ENCODE peak calls at places on chromosomes 11 and 22, in four cellular contexts. Y is K562, W is GM12878, V is H1. I is an unnamed sample.

GRCh38 chr11:68750988-68751325 is 363 bp downstream of the TESMIN start:
- DNase-seq in Y (no peak), W (no peak), V (no peak), I (no peak)

GRCh38 chr11:64303109-64304031 is 2.0 kb upstream of the ESRRA start:
- DNase-seq in Y (no peak), W (no peak), V (no peak), I (no peak)

GRCh38 chr11:11036185-11037161 is 178.6 kb upstream of the ZBED5 start:
- DNase-seq in Y (peak), W (no peak), V (peak), I (peak)

GRCh38 chr22:40874016-40874415 is 12.1 kb upstream of the DNAJB7 start:
- DNase-seq in Y (no peak), W (no peak), V (no peak), I (no peak)

GRCh38 chr11:63212742-63213141 is 30.7 kb downstream of the SLC22A25 start:
- DNase-seq in Y (peak), W (no peak), V (no peak), I (peak)

GRCh38 chr22:35426801-35427140 is 26.8 kb downstream of the MCM5 start:
- DNase-seq in Y (no peak), W (no peak), V (no peak), I (no peak)

GRCh38 chr11:80285076-80285790 is 844.4 kb upstream of the TENM4 start:
- DNase-seq in Y (no peak), W (no peak), V (no peak), I (no peak)

GRCh38 chr11:44622190-44622650 is 56.8 kb downstream of the CD82 start:
- DNase-seq in Y (no peak), W (no peak), V (no peak), I (no peak)

GRCh38 chr11:78414321-78415051 is 3.1 kb downstream of the GAB2 start:
- DNase-seq in Y (peak), W (no peak), V (no peak), I (peak)

DNA sequence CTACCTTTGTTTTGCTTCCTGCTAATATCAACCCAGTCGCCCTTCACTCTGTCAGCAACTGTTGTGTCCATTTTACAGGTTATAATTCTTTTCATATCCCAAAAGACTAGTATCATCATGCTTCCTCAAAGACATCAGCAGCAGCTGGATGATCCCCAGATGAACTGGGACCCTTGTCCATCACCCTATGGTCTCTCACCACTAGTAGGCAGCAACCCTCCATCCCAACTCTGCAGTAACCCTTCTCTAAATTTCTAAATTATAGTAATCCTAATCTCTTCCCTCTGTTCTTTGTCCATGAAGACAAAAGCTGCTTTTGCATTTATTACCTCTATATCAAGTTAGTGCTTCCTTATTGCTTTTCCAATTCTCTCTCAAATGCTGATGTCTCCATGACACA is 1025.8 kb downstream of the FAM181B start:
- DNase-seq in Y (no peak), W (no peak), V (no peak), I (peak)
- TF ChIP-seq CTCF in Y (no peak), W (peak), V (peak), I (peak)

GRCh38 chr22:31683181-31684105 is 21.4 kb upstream of the PISD start:
- DNase-seq in Y (no peak), W (no peak), V (no peak), I (no peak)
- TF ChIP-seq SIN3A in Y (no peak), W (no peak), V (no peak), I (no peak)

DNA sequence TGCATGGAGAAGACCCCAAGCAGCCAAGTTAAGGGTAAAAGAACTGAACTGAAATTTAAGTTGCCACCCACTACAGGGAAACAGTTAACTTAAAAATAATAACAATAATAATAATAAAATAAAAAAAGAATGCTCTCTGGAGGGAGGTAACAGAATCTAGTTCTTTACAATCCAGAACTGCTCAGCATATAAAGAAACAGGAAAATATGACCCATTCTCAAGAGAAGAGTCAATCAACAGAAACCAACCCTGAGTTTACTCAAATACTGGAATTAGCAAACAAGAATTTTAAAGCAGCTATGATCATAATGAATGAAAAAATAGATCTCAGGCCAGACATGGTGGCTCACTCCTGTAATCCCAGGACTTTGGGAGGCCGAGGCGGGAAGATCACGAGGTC is 53.8 kb downstream of the DENND5A start:
- DNase-seq in Y (no peak), W (no peak), V (no peak), I (no peak)
- TF ChIP-seq NRF1 in Y (no peak), W (no peak), V (no peak), I (no peak)

DNA sequence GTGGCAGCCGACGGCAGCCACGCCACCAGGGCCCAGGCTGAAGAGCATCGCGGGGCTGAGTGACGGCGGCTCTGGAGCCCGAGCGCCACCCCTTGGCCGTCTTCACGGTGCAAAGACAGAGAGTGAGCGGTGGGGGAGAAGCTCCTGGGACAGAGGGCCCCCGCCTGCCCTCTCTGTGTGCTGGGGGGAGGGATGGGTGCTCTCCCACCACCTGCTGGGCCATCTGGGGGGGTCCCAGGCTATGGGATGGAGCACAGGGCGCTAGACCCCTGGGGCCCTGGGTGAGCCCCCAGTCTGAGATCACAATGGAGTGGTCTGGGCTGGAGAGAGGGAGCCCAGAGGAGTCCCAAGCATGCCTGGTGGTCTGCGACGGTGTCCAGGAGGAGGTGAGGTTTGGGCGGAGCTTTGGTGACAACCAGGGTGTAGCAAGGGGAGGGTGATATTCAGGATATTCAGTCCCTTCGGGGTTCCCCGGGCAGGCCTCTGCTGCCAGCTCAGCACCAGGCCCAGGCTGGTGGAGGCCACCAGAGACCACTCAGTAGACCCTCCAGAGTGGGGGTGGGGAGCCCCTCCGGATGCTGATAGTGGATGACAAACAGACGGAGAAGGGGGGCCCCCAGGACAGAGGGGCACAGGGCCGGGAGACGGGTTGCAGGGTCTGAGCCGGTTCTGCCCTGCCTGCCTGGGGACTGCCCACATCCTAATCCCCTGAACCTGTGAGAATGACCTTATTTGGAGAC is 78.1 kb upstream of the PRR5 start:
- DNase-seq in Y (peak), W (no peak), V (no peak), I (no peak)
- TF ChIP-seq CTCF in Y (peak), W (peak), V (peak), I (no peak)

GRCh38 chr22:23970816-23971482 is 3.3 kb downstream of the DDT start:
- DNase-seq in Y (peak), W (no peak), V (no peak), I (no peak)

GRCh38 chr22:23970201-23970641 is 3.5 kb downstream of the DDTL start:
- DNase-seq in Y (peak), W (no peak), V (no peak), I (no peak)

GRCh38 chr22:23969071-23969470 is 2.4 kb downstream of the DDTL start:
- DNase-seq in Y (peak), W (no peak), V (no peak), I (no peak)
- TF ChIP-seq SIN3A in Y (no peak), W (no peak), V (no peak), I (no peak)

GRCh38 chr11:113392522-113392921 is 4.9 kb downstream of the ANKK1 start:
- DNase-seq in Y (no peak), W (no peak), V (no peak), I (no peak)
- TF ChIP-seq NRF1 in Y (no peak), W (no peak), V (no peak), I (no peak)

GRCh38 chr11:47163898-47164297 is 12.8 kb downstream of the ARFGAP2 start:
- DNase-seq in Y (no peak), W (no peak), V (no peak), I (no peak)

GRCh38 chr11:47165294-47165840 is 11.3 kb downstream of the ARFGAP2 start:
- DNase-seq in Y (no peak), W (no peak), V (no peak), I (no peak)

GRCh38 chr11:47162426-47162825 is 14.3 kb downstream of the ARFGAP2 start:
- DNase-seq in Y (no peak), W (no peak), V (no peak), I (no peak)

GRCh38 chr11:47163198-47163597 is 13.5 kb downstream of the ARFGAP2 start:
- DNase-seq in Y (no peak), W (no peak), V (no peak), I (no peak)

GRCh38 chr11:47164321-47164720 is 12.4 kb downstream of the ARFGAP2 start:
- DNase-seq in Y (no peak), W (no peak), V (no peak), I (no peak)
- TF ChIP-seq CTCF in Y (no peak), W (no peak), V (no peak), I (no peak)